ENCODE peak calls at places on chromosome 14, in seven cellular contexts. Y, R, C, H, P, O and M are unnamed samples.

GRCh38 chr14:21771671-21772070 is 98.1 kb upstream of the OR4E1 start:
- DNase-seq in Y (no peak), R (no peak), C (no peak), H (no peak), P (no peak), O (no peak), M (peak)

GRCh38 chr14:34356267-34356660 is 105.8 kb downstream of the SPTSSA start:
- DNase-seq in Y (no peak), R (no peak), C (no peak), H (no peak), P (no peak), O (no peak), M (peak)

GRCh38 chr14:21526672-21527319 is 650 bp upstream of the SALL2 start:
- DNase-seq in Y (no peak), R (no peak), C (no peak), H (no peak), P (no peak), O (no peak), M (no peak)

GRCh38 chr14:34496679-34497513 is 34.9 kb upstream of the SPTSSA start:
- DNase-seq in Y (no peak), R (peak), C (no peak), H (peak), P (peak), O (peak), M (peak)

GRCh38 chr14:30132201-30132600 is 204.6 kb upstream of the PRKD1 start:
- DNase-seq in Y (no peak), R (no peak), C (no peak), H (no peak), P (no peak), O (no peak), M (no peak)

GRCh38 chr14:97277711-97278110 is 480.5 kb downstream of the VRK1 start:
- DNase-seq in Y (no peak), R (no peak), C (no peak), H (no peak), P (no peak), O (no peak), M (no peak)

GRCh38 chr14:65223636-65224035 is 121.3 kb upstream of the MAX start:
- DNase-seq in Y (no peak), R (no peak), C (no peak), H (no peak), P (no peak), O (no peak), M (no peak)

GRCh38 chr14:61268797-61269196 is 12.3 kb downstream of the TMEM30B start:
- DNase-seq in Y (no peak), R (no peak), C (no peak), H (no peak), P (no peak), O (no peak), M (no peak)

GRCh38 chr14:58533417-58533816 is 104.3 kb upstream of the DACT1 start:
- DNase-seq in Y (no peak), R (peak), C (no peak), H (no peak), P (no peak), O (no peak), M (no peak)

GRCh38 chr14:57485635-57486034 is 8.0 kb downstream of the CCDC198 start:
- DNase-seq in Y (no peak), R (no peak), C (no peak), H (no peak), P (no peak), O (no peak), M (no peak)

GRCh38 chr14:29353473-29353872 is 574.2 kb downstream of the PRKD1 start:
- DNase-seq in Y (no peak), R (no peak), C (no peak), H (no peak), P (no peak), O (no peak), M (no peak)

GRCh38 chr14:34363733-34364134 is 98.3 kb downstream of the SPTSSA start:
- DNase-seq in Y (no peak), R (no peak), C (no peak), H (no peak), P (no peak), O (no peak), M (peak)

GRCh38 chr14:99188721-99189120 is 83.3 kb downstream of the BCL11B start:
- DNase-seq in Y (peak), R (no peak), C (no peak), H (no peak), P (no peak), O (no peak), M (no peak)

GRCh38 chr14:63986789-63987533 is 134.2 kb downstream of the SYNE2 start:
- DNase-seq in Y (no peak), R (no peak), C (no peak), H (no peak), P (no peak), O (no peak), M (peak)

GRCh38 chr14:21408152-21408551 is 24.3 kb upstream of the SUPT16H start:
- DNase-seq in Y (no peak), R (no peak), C (no peak), H (no peak), P (no peak), O (no peak), M (peak)

GRCh38 chr14:50839048-50839447 is 8.1 kb upstream of the NIN start:
- DNase-seq in Y (no peak), R (no peak), C (no peak), H (no peak), P (no peak), O (no peak), M (peak)

GRCh38 chr14:88346048-88346639 is 23.1 kb upstream of the KCNK10 start:
- DNase-seq in Y (no peak), R (no peak), C (no peak), H (no peak), P (no peak), O (no peak), M (no peak)

GRCh38 chr14:36975834-36976233 is 196.6 kb downstream of the SLC25A21 start:
- DNase-seq in Y (no peak), R (no peak), C (no peak), H (no peak), P (no peak), O (no peak), M (peak)

GRCh38 chr14:56730468-56731145 is 79.7 kb downstream of the OTX2 start:
- DNase-seq in Y (no peak), R (no peak), C (no peak), H (no peak), P (no peak), O (no peak), M (no peak)

GRCh38 chr14:68234101-68234905 is 414.7 kb downstream of the RAD51B start:
- DNase-seq in Y (no peak), R (no peak), C (no peak), H (no peak), P (no peak), O (no peak), M (peak)

GRCh38 chr14:57725399-57726077 is 140.4 kb downstream of the SLC35F4 start:
- DNase-seq in Y (no peak), R (peak), C (no peak), H (no peak), P (no peak), O (no peak), M (peak)

GRCh38 chr14:104972301-104973211 is 5.6 kb downstream of the AHNAK2 start:
- DNase-seq in Y (no peak), R (peak), C (peak), H (peak), P (no peak), O (peak), M (peak)

GRCh38 chr14:105491366-105492006 is 440 bp downstream of the TEDC1 start:
- DNase-seq in Y (peak), R (peak), C (peak), H (peak), P (no peak), O (peak), M (peak)

GRCh38 chr14:105090493-105091334 is 25.5 kb upstream of the GPR132 start:
- DNase-seq in Y (peak), R (peak), C (peak), H (peak), P (peak), O (peak), M (peak)

GRCh38 chr14:104702106-104702505 is 12.7 kb downstream of the INF2 start:
- DNase-seq in Y (no peak), R (no peak), C (no peak), H (no peak), P (no peak), O (no peak), M (no peak)

GRCh38 chr14:79442776-79443175 is 768.5 kb downstream of the DIO2 start:
- DNase-seq in Y (no peak), R (no peak), C (no peak), H (no peak), P (no peak), O (no peak), M (no peak)

GRCh38 chr14:57058319-57058718 is 210.4 kb downstream of the EXOC5 start:
- DNase-seq in Y (no peak), R (no peak), C (no peak), H (no peak), P (no peak), O (no peak), M (no peak)

GRCh38 chr14:85412756-85413155 is 117.2 kb upstream of the FLRT2 start:
- DNase-seq in Y (no peak), R (no peak), C (no peak), H (no peak), P (no peak), O (no peak), M (no peak)

GRCh38 chr14:68655021-68655811 is 137.7 kb downstream of the ZFP36L1 start:
- DNase-seq in Y (no peak), R (no peak), C (peak), H (no peak), P (no peak), O (no peak), M (no peak)

GRCh38 chr14:69001375-69001774 is 22.3 kb upstream of the ACTN1 start:
- DNase-seq in Y (no peak), R (no peak), C (no peak), H (no peak), P (no peak), O (no peak), M (no peak)

GRCh38 chr14:95025941-95026340 is 131.4 kb downstream of the DICER1 start:
- DNase-seq in Y (no peak), R (no peak), C (no peak), H (no peak), P (no peak), O (no peak), M (no peak)

GRCh38 chr14:30980980-30981379 is 44.5 kb upstream of the AP4S1 start:
- DNase-seq in Y (no peak), R (no peak), C (no peak), H (no peak), P (no peak), O (no peak), M (no peak)

GRCh38 chr14:64838656-64839055 is 41.1 kb downstream of the SPTB start:
- DNase-seq in Y (no peak), R (no peak), C (no peak), H (peak), P (no peak), O (no peak), M (peak)

GRCh38 chr14:75268638-75269550 is 9.7 kb upstream of the FOS start:
- DNase-seq in Y (no peak), R (no peak), C (no peak), H (no peak), P (no peak), O (no peak), M (no peak)

GRCh38 chr14:75264036-75264435 is 14.6 kb upstream of the FOS start:
- DNase-seq in Y (no peak), R (no peak), C (peak), H (no peak), P (no peak), O (no peak), M (peak)

GRCh38 chr14:68284834-68285233 is 465.3 kb downstream of the RAD51B start:
- DNase-seq in Y (no peak), R (no peak), C (no peak), H (no peak), P (no peak), O (no peak), M (no peak)

GRCh38 chr14:33676135-33676566 is 274.7 kb downstream of the EGLN3 start:
- DNase-seq in Y (no peak), R (peak), C (no peak), H (peak), P (no peak), O (no peak), M (peak)

GRCh38 chr14:69263364-69263763 is 3.4 kb downstream of the GALNT16 start:
- DNase-seq in Y (no peak), R (no peak), C (no peak), H (no peak), P (peak), O (no peak), M (peak)

GRCh38 chr14:93156693-93157369 is 27.9 kb downstream of the MOAP1 start:
- DNase-seq in Y (no peak), R (no peak), C (no peak), H (no peak), P (no peak), O (no peak), M (no peak)
- TF ChIP-seq CTCF in Y (no peak), R (no peak), C (no peak), H (no peak), P (no peak), O (no peak), M (no peak)

DNA sequence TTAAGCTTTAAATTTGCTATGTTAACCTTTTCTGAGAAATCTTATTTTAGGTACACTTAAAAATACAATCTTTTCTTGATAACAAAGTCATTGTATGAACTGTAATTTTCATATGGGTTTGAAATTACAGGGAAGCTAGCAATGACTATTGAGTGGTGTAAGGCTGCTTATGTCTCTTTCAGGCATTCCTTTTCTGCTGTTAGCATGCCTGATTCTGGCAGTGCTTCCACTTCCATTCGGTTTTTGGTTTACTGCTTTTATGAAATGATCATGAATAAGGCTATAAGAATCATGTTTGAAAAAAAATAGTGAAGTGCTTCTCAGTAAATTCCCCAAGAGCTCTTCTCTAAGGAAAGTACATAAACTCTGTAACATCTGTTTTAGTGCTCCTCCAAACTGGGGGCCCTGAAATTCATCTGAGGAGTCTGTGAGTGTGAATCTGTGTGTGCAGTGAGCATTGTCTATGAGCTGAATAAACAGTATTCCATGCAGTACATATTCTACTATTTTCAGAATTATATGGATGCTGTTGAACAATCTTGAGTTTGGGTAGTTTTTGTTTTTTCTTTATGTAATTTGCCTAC is 434.0 kb upstream of the RGS6 start:
- DNase-seq in Y (no peak), R (no peak), C (no peak), H (no peak), P (no peak), O (no peak), M (no peak)
- H3K4me3 ChIP-seq in Y (no peak), R (no peak), C (no peak), H (no peak), P (no peak), O (no peak), M (no peak)

GRCh38 chr14:90756755-90757345 is 59.4 kb downstream of the TTC7B start:
- DNase-seq in Y (no peak), R (no peak), C (no peak), H (no peak), P (no peak), O (peak), M (no peak)
- TF ChIP-seq CTCF in Y (no peak), R (no peak), C (no peak), H (no peak), P (no peak), O (no peak), M (no peak)

DNA sequence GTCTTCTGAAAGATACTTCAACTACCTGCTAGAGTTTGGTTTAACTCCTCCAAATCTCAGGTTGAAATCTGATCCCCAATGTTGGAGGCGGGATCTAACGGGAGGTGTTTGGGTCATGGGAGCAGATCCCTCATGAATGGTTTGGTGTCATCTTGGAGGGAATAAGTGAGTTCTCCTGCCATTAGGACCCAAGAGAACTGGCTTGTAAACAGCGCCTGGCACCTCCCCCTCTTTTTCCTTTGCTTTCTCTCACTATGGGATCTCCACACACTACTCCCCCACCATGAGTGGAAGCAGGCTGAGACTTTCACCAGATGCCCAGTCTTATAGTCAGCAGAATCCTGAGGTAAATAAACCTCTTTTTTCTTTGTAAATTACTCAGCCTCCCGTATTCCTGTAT is 2.5 kb downstream of the CNIH1 start:
- DNase-seq in Y (no peak), R (no peak), C (no peak), H (no peak), P (no peak), O (no peak), M (no peak)
- H3K4me3 ChIP-seq in Y (no peak), R (no peak), C (no peak), H (no peak), P (no peak), O (no peak), M (no peak)

DNA sequence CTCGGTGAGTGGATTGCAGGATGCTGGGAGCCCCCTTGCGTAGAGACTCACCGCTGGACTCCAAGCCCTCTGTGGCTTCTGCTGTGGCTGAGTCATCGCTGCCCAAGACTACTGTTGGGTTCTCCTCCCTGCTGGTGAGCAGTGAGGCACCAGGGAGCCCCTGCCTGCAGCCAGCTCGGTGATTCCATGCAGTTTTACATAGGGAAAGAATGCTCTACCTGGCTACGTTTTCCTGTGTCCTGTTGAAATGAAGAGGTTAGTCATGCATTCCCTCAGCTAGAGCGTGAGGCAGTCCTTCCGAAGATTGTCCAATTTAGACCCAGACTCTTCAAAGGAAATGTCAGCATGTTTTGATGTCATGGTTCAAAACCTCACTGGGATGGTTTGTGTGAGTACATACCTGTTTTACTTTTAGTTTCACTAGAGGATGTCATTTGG is 28.2 kb downstream of the TRAF3 start:
- DNase-seq in Y (peak), R (no peak), C (no peak), H (no peak), P (no peak), O (no peak), M (no peak)
- TF ChIP-seq CTCF in Y (no peak), R (no peak), C (no peak), H (no peak), P (no peak), O (no peak), M (no peak)

GRCh38 chr14:103279129-103280025 is 54.7 kb upstream of the EIF5 start:
- DNase-seq in Y (no peak), R (no peak), C (peak), H (no peak), P (no peak), O (no peak), M (no peak)
- H3K4me3 ChIP-seq in Y (no peak), R (no peak), C (peak), H (peak), P (no peak), O (peak), M (no peak)

GRCh38 chr14:100540141-100540925 is 46.9 kb downstream of the BEGAIN start:
- DNase-seq in Y (no peak), R (no peak), C (peak), H (no peak), P (no peak), O (no peak), M (no peak)
- TF ChIP-seq CTCF in Y (no peak), R (peak), C (peak), H (no peak), P (no peak), O (no peak), M (peak)

GRCh38 chr14:80726211-80726610 is 215.3 kb downstream of the CEP128 start:
- DNase-seq in Y (no peak), R (no peak), C (no peak), H (no peak), P (no peak), O (no peak), M (no peak)
- H3K4me3 ChIP-seq in Y (no peak), R (no peak), C (no peak), H (no peak), P (no peak), O (no peak), M (no peak)

GRCh38 chr14:106872619-106873446 is 1346.5 kb downstream of the TMEM121 start:
- DNase-seq in Y (peak), R (no peak), C (peak), H (peak), P (no peak), O (peak), M (peak)
- TF ChIP-seq CTCF in Y (peak), R (no peak), C (peak), H (peak), P (no peak), O (peak), M (peak)

GRCh38 chr14:73633517-73634332 is 11.1 kb upstream of the DNAL1 start:
- DNase-seq in Y (peak), R (peak), C (peak), H (peak), P (no peak), O (peak), M (peak)

GRCh38 chr14:73633115-73633514 is 11.7 kb upstream of the DNAL1 start:
- DNase-seq in Y (no peak), R (no peak), C (no peak), H (no peak), P (no peak), O (no peak), M (no peak)

GRCh38 chr14:73637830-73638229 is 7.0 kb upstream of the DNAL1 start:
- DNase-seq in Y (no peak), R (no peak), C (no peak), H (no peak), P (no peak), O (no peak), M (no peak)

GRCh38 chr14:73630009-73630780 is 14.6 kb upstream of the DNAL1 start:
- DNase-seq in Y (no peak), R (no peak), C (no peak), H (no peak), P (no peak), O (no peak), M (no peak)

GRCh38 chr14:73634333-73634833 is 10.4 kb upstream of the DNAL1 start:
- DNase-seq in Y (no peak), R (peak), C (peak), H (peak), P (no peak), O (peak), M (peak)
- H3K4me3 ChIP-seq in Y (peak), R (no peak), C (peak), H (peak), P (peak), O (peak), M (peak)